ENCODE peak calls at places on chromosomes 12 and 14, in six cellular contexts. H is lower lobe of right lung; Z is fibroblast of pulmonary artery; A is effector memory CD4-positive, alpha-beta T cell; T is PC-3; J is thoracic aorta. R is an unnamed sample.

GRCh38 chr12:108400060-108400459 is 60.9 kb upstream of the CMKLR1 start:
- DNase-seq in H (no peak), Z (no peak), A (no peak), T (no peak), J (no peak), R (no peak)

GRCh38 chr14:103696466-103697071 is 18.7 kb downstream of the XRCC3 start:
- DNase-seq in H (peak; percentile 47), Z (peak; percentile 45), A (no peak), T (no peak), J (no peak), R (no peak)

GRCh38 chr12:131047789-131048610 is 94.3 kb downstream of the ADGRD1 start:
- DNase-seq in H (peak; percentile 47), Z (no peak), A (no peak), T (no peak), J (no peak), R (no peak)

GRCh38 chr12:89250648-89251047 is 101.7 kb downstream of the DUSP6 start:
- DNase-seq in H (no peak), Z (no peak), A (no peak), T (no peak), J (no peak), R (no peak)

GRCh38 chr14:71620401-71620800 is 311.8 kb upstream of the RGS6 start:
- DNase-seq in H (no peak), Z (peak; percentile 54), A (no peak), T (peak; percentile 80), J (no peak), R (no peak)

GRCh38 chr14:97379091-97379531 is 581.9 kb downstream of the VRK1 start:
- DNase-seq in H (no peak), Z (no peak), A (peak; percentile 3), T (no peak), J (no peak), R (no peak)

GRCh38 chr12:31491395-31491794 is 99.5 kb downstream of the DENND5B start:
- DNase-seq in H (no peak), Z (no peak), A (no peak), T (no peak), J (no peak), R (no peak)

GRCh38 chr12:12449533-12450025 is 92.7 kb downstream of the BORCS5 start:
- DNase-seq in H (no peak), Z (peak; percentile 89), A (no peak), T (peak; percentile 46), J (peak; percentile 6), R (no peak)

GRCh38 chr12:105280966-105281693 is 45.2 kb upstream of the APPL2 start:
- DNase-seq in H (no peak), Z (peak; percentile 13), A (no peak), T (peak; percentile 41), J (no peak), R (no peak)

GRCh38 chr12:52319097-52319496 is 2.1 kb downstream of the KRT83 start:
- DNase-seq in H (no peak), Z (no peak), A (no peak), T (peak; percentile 42), J (no peak), R (no peak)

GRCh38 chr12:47729233-47729632 is 3.9 kb upstream of the ENDOU start:
- DNase-seq in H (no peak), Z (no peak), A (no peak), T (peak; percentile 49), J (no peak), R (no peak)

GRCh38 chr12:75862692-75863471 is 168.7 kb downstream of the PHLDA1 start:
- DNase-seq in H (no peak), Z (peak; percentile 60), A (no peak), T (peak; percentile 97), J (no peak), R (no peak)

GRCh38 chr12:107515446-107515958 is 170.1 kb upstream of the PWP1 start:
- DNase-seq in H (no peak), Z (peak; percentile 85), A (no peak), T (peak; percentile 98), J (peak; percentile 46), R (no peak)

GRCh38 chr14:90692061-90692460 is 124.2 kb downstream of the TTC7B start:
- DNase-seq in H (no peak), Z (no peak), A (no peak), T (no peak), J (no peak), R (no peak)

GRCh38 chr14:103688906-103689902 is 26.0 kb downstream of the XRCC3 start:
- DNase-seq in H (peak; percentile 78), Z (peak; percentile 39), A (no peak), T (no peak), J (no peak), R (no peak)

GRCh38 chr12:116400671-116401357 is 123.3 kb upstream of the MED13L start:
- DNase-seq in H (no peak), Z (no peak), A (no peak), T (no peak), J (no peak), R (no peak)

GRCh38 chr12:51320311-51320694 is 3.7 kb downstream of the BIN2 start:
- DNase-seq in H (no peak), Z (no peak), A (no peak), T (no peak), J (no peak), R (no peak)

GRCh38 chr12:52217223-52217622 is 15.8 kb upstream of the KRT7 start:
- DNase-seq in H (peak; percentile 89), Z (no peak), A (no peak), T (peak; percentile 96), J (no peak), R (no peak)

GRCh38 chr14:101821528-101821927 is 60.0 kb downstream of the PPP2R5C start:
- DNase-seq in H (no peak), Z (no peak), A (peak; percentile 58), T (no peak), J (no peak), R (no peak)

GRCh38 chr14:101824339-101824727 is 62.8 kb downstream of the PPP2R5C start:
- DNase-seq in H (no peak), Z (no peak), A (no peak), T (no peak), J (no peak), R (no peak)

GRCh38 chr14:101825797-101826196 is 64.3 kb downstream of the PPP2R5C start:
- DNase-seq in H (no peak), Z (no peak), A (no peak), T (no peak), J (no peak), R (no peak)

GRCh38 chr14:101823511-101824120 is 62.1 kb downstream of the PPP2R5C start:
- DNase-seq in H (no peak), Z (no peak), A (peak; percentile 70), T (no peak), J (no peak), R (no peak)

GRCh38 chr14:101823081-101823480 is 61.6 kb downstream of the PPP2R5C start:
- DNase-seq in H (no peak), Z (no peak), A (no peak), T (no peak), J (no peak), R (no peak)
- H3K4me3 ChIP-seq in H (peak overlapping the region; percentile 34), Z (no peak overlapping the region), A (peak overlapping the region; percentile 42), T (no peak overlapping the region), J (peak overlapping the region; percentile 53), R (no peak overlapping the region)

GRCh38 chr14:23492618-23493272 is 23.2 kb downstream of the NGDN start:
- DNase-seq in H (no peak), Z (no peak), A (no peak), T (no peak), J (no peak), R (no peak)

GRCh38 chr14:23494223-23494622 is 24.7 kb downstream of the NGDN start:
- DNase-seq in H (no peak), Z (peak; percentile 51), A (no peak), T (no peak), J (no peak), R (peak; percentile 78)
- H3K4me3 ChIP-seq in H (no peak overlapping the region), Z (no peak overlapping the region), A (no peak overlapping the region), T (no peak overlapping the region), J (no peak overlapping the region), R (no peak overlapping the region)

GRCh38 chr12:14905269-14906004 is 19.8 kb upstream of the MGP start:
- DNase-seq in H (no peak), Z (peak; percentile 79), A (no peak), T (no peak), J (no peak), R (no peak)

GRCh38 chr12:14903386-14904098 is 17.9 kb upstream of the MGP start:
- DNase-seq in H (no peak), Z (no peak), A (no peak), T (no peak), J (no peak), R (no peak)

GRCh38 chr12:14902465-14902864 is 16.8 kb upstream of the MGP start:
- DNase-seq in H (no peak), Z (no peak), A (no peak), T (no peak), J (no peak), R (no peak)

GRCh38 chr12:14906114-14906513 is 20.5 kb upstream of the MGP start:
- DNase-seq in H (no peak), Z (no peak), A (no peak), T (no peak), J (no peak), R (no peak)

DNA sequence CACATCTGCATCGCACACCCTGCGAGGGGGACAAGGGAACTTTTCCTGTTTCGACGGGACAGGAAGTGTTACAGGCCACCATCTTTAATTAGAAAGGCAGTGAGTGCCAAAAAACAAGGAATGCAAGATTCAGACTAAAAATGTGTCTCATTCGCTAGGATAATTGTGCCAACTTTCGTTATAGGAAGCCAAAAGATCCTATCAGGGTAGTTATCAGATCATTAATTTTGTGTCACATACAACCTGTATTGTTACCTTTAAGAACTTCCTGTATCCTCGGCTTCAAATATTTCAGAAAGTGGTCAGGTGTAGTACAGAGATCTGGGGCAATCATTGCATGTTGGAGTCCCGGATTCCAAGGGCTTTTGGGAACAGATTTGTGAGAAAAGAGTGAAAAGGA is 19.2 kb upstream of the MGP start:
- DNase-seq in H (no peak), Z (no peak), A (no peak), T (no peak), J (no peak), R (no peak)
- H3K4me3 ChIP-seq in H (peak overlapping the region; percentile 13), Z (no peak overlapping the region), A (no peak overlapping the region), T (no peak overlapping the region), J (peak overlapping the region; percentile 2), R (no peak overlapping the region)

GRCh38 chr14:89025581-89026236 is 201.3 kb downstream of the TTC8 start:
- DNase-seq in H (no peak), Z (peak; percentile 38), A (no peak), T (no peak), J (no peak), R (no peak)
- H3K4me3 ChIP-seq in H (no peak overlapping the region), Z (no peak overlapping the region), A (no peak overlapping the region), T (no peak overlapping the region), J (no peak overlapping the region), R (no peak overlapping the region)

GRCh38 chr14:55892906-55893305 is 225.3 kb upstream of the PELI2 start:
- DNase-seq in H (no peak), Z (no peak), A (no peak), T (no peak), J (no peak), R (no peak)
- H3K4me3 ChIP-seq in H (no peak overlapping the region), Z (no peak overlapping the region), A (no peak overlapping the region), T (no peak overlapping the region), J (no peak overlapping the region), R (no peak overlapping the region)

DNA sequence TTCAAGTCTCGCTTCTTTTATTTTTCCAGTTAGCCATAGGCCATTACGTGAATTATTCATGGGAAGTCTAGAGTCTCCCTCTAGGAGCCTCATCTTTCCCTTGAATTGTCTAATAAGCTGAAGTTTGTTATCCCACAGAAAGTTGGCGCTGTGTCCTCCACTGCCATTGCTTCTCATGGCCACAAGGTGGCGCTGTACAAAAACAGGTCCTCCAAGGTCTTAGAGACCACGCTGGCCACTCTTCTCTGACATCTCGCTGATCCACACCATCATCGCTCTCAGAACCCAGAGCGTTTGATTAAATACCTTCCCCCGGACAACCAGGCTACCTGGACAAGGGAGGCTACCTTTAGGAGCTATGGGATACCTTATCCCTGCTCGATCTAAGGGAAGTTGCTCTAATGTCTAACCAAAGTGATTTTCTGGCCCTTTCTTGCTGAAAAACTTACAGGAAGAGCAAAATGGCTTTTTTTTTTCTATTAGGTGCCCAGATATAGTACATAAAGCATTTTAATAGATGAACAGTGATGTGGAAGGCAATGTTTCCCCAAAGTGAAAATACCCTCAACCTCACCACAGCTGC is 110.0 kb downstream of the CCDC60 start:
- DNase-seq in H (peak; percentile 46), Z (peak; percentile 48), A (no peak), T (peak; percentile 83), J (no peak), R (peak; percentile 79)
- H3K4me3 ChIP-seq in H (no peak overlapping the region), Z (no peak overlapping the region), A (no peak overlapping the region), T (no peak overlapping the region), J (no peak overlapping the region), R (no peak overlapping the region)

R was measured in iPS DF 6.9.